ENCODE peak calls at places on chromosomes 13 and 19, in four cellular contexts. R is brain microvascular endothelial cell, Q is left ventricle myocardium inferior, F is uterus. Y is an unnamed sample.

GRCh38 chr19:15815306-15815705 is at the start of gene OR10H1:
- DNase-seq in R (no peak), Q (no peak), F (no peak), Y (no peak)

GRCh38 chr13:24921881-24922280 is 157.9 kb downstream of the RNF17 start:
- DNase-seq in R (no peak), Q (no peak), F (no peak), Y (no peak)

GRCh38 chr19:49502866-49503581 is 6.8 kb downstream of the RPS11 start:
- DNase-seq in R (peak; percentile 47), Q (no peak), F (peak; percentile 64), Y (peak; percentile 95)

GRCh38 chr13:71949441-71949840 is 82.4 kb upstream of the DACH1 start:
- DNase-seq in R (no peak), Q (no peak), F (no peak), Y (no peak)

GRCh38 chr13:103694033-103694432 is 627.8 kb upstream of the SLC10A2 start:
- DNase-seq in R (no peak), Q (no peak), F (no peak), Y (no peak)

GRCh38 chr19:42018503-42019193 is 24.6 kb upstream of the ATP1A3 start:
- DNase-seq in R (peak; percentile 7), Q (no peak), F (no peak), Y (no peak)

GRCh38 chr13:95533545-95534135 is 18.9 kb upstream of the CLDN10 start:
- DNase-seq in R (no peak), Q (no peak), F (no peak), Y (no peak)

GRCh38 chr13:60627071-60627686 is 230.2 kb downstream of the TDRD3 start:
- DNase-seq in R (peak; percentile 15), Q (no peak), F (no peak), Y (peak; percentile 42)

GRCh38 chr19:46009530-46010510 is 13.0 kb downstream of the PGLYRP1 start:
- DNase-seq in R (peak; percentile 77), Q (peak; percentile 61), F (peak; percentile 57), Y (peak; percentile 82)

GRCh38 chr19:10575011-10575716 is 6.4 kb upstream of the CDKN2D start:
- DNase-seq in R (no peak), Q (no peak), F (no peak), Y (no peak)

GRCh38 chr19:35320285-35320706 is 8.7 kb upstream of the CD22 start:
- DNase-seq in R (no peak), Q (no peak), F (no peak), Y (no peak)

GRCh38 chr19:19120308-19121156 is 17.7 kb downstream of the TMEM161A start:
- DNase-seq in R (peak; percentile 78), Q (no peak), F (peak; percentile 96), Y (peak; percentile 82)

GRCh38 chr19:52535831-52536800 is 8.6 kb downstream of the ZNF808 start:
- DNase-seq in R (peak; percentile 66), Q (peak; percentile 94), F (peak; percentile 89), Y (peak; percentile 71)

GRCh38 chr13:79435549-79435948 is 29.5 kb upstream of the RBM26 start:
- DNase-seq in R (peak; percentile 22), Q (no peak), F (no peak), Y (peak; percentile 65)

GRCh38 chr19:40627486-40628279 is 26.5 kb downstream of the LTBP4 start:
- DNase-seq in R (no peak), Q (no peak), F (no peak), Y (no peak)

GRCh38 chr13:37481858-37482227 is 116.7 kb downstream of the POSTN start:
- DNase-seq in R (no peak), Q (no peak), F (no peak), Y (no peak)

GRCh38 chr19:6071103-6071485 is 39.2 kb downstream of the RFX2 start:
- DNase-seq in R (no peak), Q (no peak), F (no peak), Y (peak; percentile 77)

GRCh38 chr19:12792048-12792852 is 964 bp downstream of the JUNB start:
- DNase-seq in R (no peak), Q (peak; percentile 75), F (peak; percentile 59), Y (peak; percentile 60)

GRCh38 chr19:48029431-48029830 is 14.4 kb downstream of the CABP5 start:
- DNase-seq in R (no peak), Q (no peak), F (no peak), Y (no peak)

GRCh38 chr13:32092471-32092870 is 60.9 kb downstream of the FRY start:
- DNase-seq in R (no peak), Q (no peak), F (no peak), Y (no peak)

GRCh38 chr19:44576843-44577565 is 36.4 kb upstream of the IGSF23 start:
- DNase-seq in R (peak; percentile 14), Q (no peak), F (no peak), Y (peak; percentile 37)

GRCh38 chr13:94546071-94546839 is 49.7 kb downstream of the TGDS start:
- DNase-seq in R (no peak), Q (no peak), F (no peak), Y (no peak)

GRCh38 chr19:39677931-39678889 is 22.5 kb downstream of the LGALS16 start:
- DNase-seq in R (no peak), Q (no peak), F (no peak), Y (peak; percentile 12)

GRCh38 chr19:10112895-10113591 is 1.6 kb downstream of the P2RY11 start:
- DNase-seq in R (no peak), Q (no peak), F (no peak), Y (peak; percentile 44)

GRCh38 chr13:95281258-95281602 is 20.0 kb downstream of the ABCC4 start:
- DNase-seq in R (no peak), Q (no peak), F (no peak), Y (no peak)

GRCh38 chr19:16258440-16258903 is 60.8 kb downstream of the AP1M1 start:
- DNase-seq in R (peak; percentile 14), Q (peak; percentile 81), F (peak; percentile 75), Y (peak; percentile 33)

GRCh38 chr13:50080158-50080855 is 65.1 kb downstream of the KCNRG start:
- DNase-seq in R (peak; percentile 42), Q (no peak), F (peak; percentile 34), Y (peak; percentile 61)

GRCh38 chr13:20828540-20829364 is 55.0 kb upstream of the EEF1AKMT1 start:
- DNase-seq in R (no peak), Q (no peak), F (peak; percentile 39), Y (peak; percentile 72)

GRCh38 chr13:98171806-98172569 is 5.1 kb downstream of the RNF113B start:
- DNase-seq in R (peak; percentile 63), Q (peak; percentile 40), F (no peak), Y (peak; percentile 33)

GRCh38 chr19:31178833-31179470 is 170.3 kb downstream of the TSHZ3 start:
- DNase-seq in R (no peak), Q (no peak), F (no peak), Y (no peak)

GRCh38 chr19:45769054-45769782 is at the start of gene SIX5:
- DNase-seq in R (peak; percentile 96), Q (peak; percentile 99), F (peak; percentile 98), Y (peak; percentile 99)

GRCh38 chr19:330503-330902 is 14.1 kb downstream of the MIER2 start:
- DNase-seq in R (no peak), Q (no peak), F (no peak), Y (no peak)

GRCh38 chr13:51032831-51033230 is 78.2 kb downstream of the C13orf42 start:
- DNase-seq in R (no peak), Q (no peak), F (no peak), Y (no peak)

GRCh38 chr13:113813749-113814434 is 50.0 kb downstream of the GAS6 start:
- DNase-seq in R (no peak), Q (no peak), F (peak; percentile 51), Y (peak; percentile 34)

DNA sequence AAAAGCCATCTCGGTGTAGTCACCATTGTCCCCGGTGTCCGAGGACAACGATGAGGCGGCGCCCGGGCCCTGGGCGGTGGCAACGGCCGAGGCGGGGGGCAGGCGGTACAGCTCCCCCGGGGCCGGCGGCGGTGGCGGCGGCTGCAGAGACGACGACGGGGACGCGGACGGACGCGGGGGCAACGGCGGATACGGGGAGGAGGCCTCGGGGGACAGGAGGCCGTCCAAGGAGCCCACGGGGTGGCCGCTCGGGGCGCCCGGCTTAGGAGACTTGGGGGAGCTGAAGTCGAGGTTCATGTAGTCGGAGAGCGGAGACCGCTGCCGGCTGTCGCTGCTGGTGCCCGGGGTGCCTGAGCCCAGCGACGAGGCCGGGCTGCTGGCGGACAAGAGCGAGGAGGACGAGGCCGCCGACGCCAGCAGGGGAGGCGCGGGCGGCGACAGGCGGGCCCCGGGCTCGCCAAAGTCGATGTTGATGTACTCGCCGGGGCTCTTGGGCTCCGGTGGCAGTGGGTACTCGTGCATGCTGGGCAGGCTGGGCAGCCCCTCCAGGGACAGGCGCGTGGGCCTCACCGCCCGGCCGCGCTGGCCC is 3.5 kb downstream of the IRS2 start:
- DNase-seq in R (no peak), Q (no peak), F (no peak), Y (no peak)
- H3K4me3 ChIP-seq in R (no peak overlapping the region), Q (peak overlapping the region; percentile 78), F (peak overlapping the region; percentile 45), Y (no peak overlapping the region)

DNA sequence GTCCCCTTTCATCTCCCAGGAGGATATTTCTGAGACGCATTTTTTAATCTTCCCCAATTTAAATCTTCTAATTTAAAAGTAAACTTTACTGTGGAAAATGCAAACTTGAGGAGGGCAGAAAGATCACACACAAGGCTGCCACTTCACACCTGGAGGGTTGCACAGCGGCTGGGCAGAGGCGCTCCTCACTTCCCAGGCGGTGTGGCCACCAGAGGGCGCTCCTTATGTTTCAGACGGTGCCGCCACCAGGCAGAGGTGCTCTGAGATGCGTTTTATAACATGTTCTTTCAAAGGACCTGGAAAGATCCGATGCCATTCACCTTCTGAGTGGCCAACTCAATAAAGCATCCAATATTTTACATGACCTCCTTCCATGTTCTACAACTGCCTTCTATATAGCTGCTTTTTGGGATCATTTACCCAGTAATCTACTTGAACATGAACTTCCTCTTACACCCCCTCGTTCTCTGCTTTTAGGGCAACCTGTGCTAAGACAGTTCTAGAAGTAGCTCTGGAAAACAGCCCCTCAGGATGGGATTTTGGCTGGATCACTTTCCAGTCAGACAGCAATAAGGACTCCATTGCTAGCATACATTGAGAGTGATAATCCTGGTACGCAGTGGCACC is 14.8 kb upstream of the MTUS2 start:
- DNase-seq in R (no peak), Q (peak; percentile 23), F (no peak), Y (peak; percentile 13)
- TF ChIP-seq CTCF in R (peak; percentile 71), Q (peak; percentile 54), F (no peak), Y (peak; percentile 39)

GRCh38 chr19:3479819-3480215 is 508 bp downstream of the SMIM24 start:
- DNase-seq in R (no peak), Q (no peak), F (no peak), Y (no peak)
- H3K4me3 ChIP-seq in R (no peak overlapping the region), Q (no peak overlapping the region), F (no peak overlapping the region), Y (no peak overlapping the region)

GRCh38 chr19:29887498-29887897 is 54.5 kb upstream of the URI1 start:
- DNase-seq in R (no peak), Q (no peak), F (peak; percentile 19), Y (peak; percentile 18)
- TF ChIP-seq CTCF in R (no peak), Q (peak; percentile 38), F (peak; percentile 6), Y (no peak)

GRCh38 chr19:1719519-1719918 is 33.8 kb upstream of the ONECUT3 start:
- DNase-seq in R (no peak), Q (no peak), F (no peak), Y (no peak)
- H3K4me3 ChIP-seq in R (no peak overlapping the region), Q (no peak overlapping the region), F (no peak overlapping the region), Y (no peak overlapping the region)

GRCh38 chr13:53206455-53206854 is 177.8 kb downstream of the OLFM4 start:
- DNase-seq in R (no peak), Q (no peak), F (no peak), Y (peak; percentile 1)
- TF ChIP-seq CTCF in R (peak; percentile 13), Q (peak; percentile 26), F (no peak), Y (peak; percentile 26)

Y was measured in fibroblast of pulmonary artery.